ENCODE peak calls at places on chromosome 1, in four cellular contexts. S, M, K and Z are unnamed samples.

GRCh38 chr1:151165281-151165737 is 393 bp downstream of the LYSMD1 start:
- DNase-seq in S (no peak), M (no peak), K (peak), Z (peak)

GRCh38 chr1:233518344-233518743 is 95.6 kb upstream of the KCNK1 start:
- DNase-seq in S (peak), M (peak), K (no peak), Z (peak)

GRCh38 chr1:82052563-82052962 is 251.8 kb downstream of the ADGRL2 start:
- DNase-seq in S (no peak), M (no peak), K (no peak), Z (no peak)

GRCh38 chr1:193355179-193355578 is 168.8 kb upstream of the B3GALT2 start:
- DNase-seq in S (no peak), M (no peak), K (no peak), Z (peak)

GRCh38 chr1:21586926-21587601 is 77.8 kb downstream of the ALPL start:
- DNase-seq in S (no peak), M (no peak), K (peak), Z (peak)

GRCh38 chr1:83900530-83900929 is 98.4 kb downstream of the TTLL7 start:
- DNase-seq in S (no peak), M (no peak), K (no peak), Z (peak)

GRCh38 chr1:233081686-233082085 is 131.3 kb downstream of the NTPCR start:
- DNase-seq in S (no peak), M (no peak), K (peak), Z (no peak)

GRCh38 chr1:12556368-12556930 is 61.6 kb downstream of the DHRS3 start:
- DNase-seq in S (no peak), M (no peak), K (no peak), Z (no peak)

GRCh38 chr1:170518965-170519364 is 13.0 kb upstream of the GORAB start:
- DNase-seq in S (no peak), M (no peak), K (no peak), Z (no peak)

GRCh38 chr1:180171691-180172090 is 17.0 kb downstream of the QSOX1 start:
- DNase-seq in S (no peak), M (no peak), K (no peak), Z (no peak)

GRCh38 chr1:78665809-78666208 is 16.2 kb downstream of the IFI44 start:
- DNase-seq in S (no peak), M (no peak), K (no peak), Z (no peak)

GRCh38 chr1:222754386-222755139 is 17.6 kb downstream of the FAM177B start:
- DNase-seq in S (no peak), M (no peak), K (peak), Z (peak)

GRCh38 chr1:36346741-36347370 is 23.4 kb upstream of the EVA1B start:
- DNase-seq in S (no peak), M (no peak), K (no peak), Z (no peak)

GRCh38 chr1:99662581-99663208 is 16.8 kb downstream of the PALMD start:
- DNase-seq in S (no peak), M (no peak), K (peak), Z (peak)

GRCh38 chr1:205272541-205272940 is 44.8 kb downstream of the TMCC2 start:
- DNase-seq in S (no peak), M (no peak), K (no peak), Z (no peak)

GRCh38 chr1:178609015-178609414 is 96.1 kb downstream of the TEX35 start:
- DNase-seq in S (no peak), M (peak), K (no peak), Z (peak)

GRCh38 chr1:206797534-206798383 is 25.5 kb upstream of the IL10 start:
- DNase-seq in S (peak), M (peak), K (no peak), Z (no peak)

GRCh38 chr1:20290624-20291597 is at the start of gene VWA5B1:
- DNase-seq in S (no peak), M (no peak), K (no peak), Z (no peak)

GRCh38 chr1:154736840-154737239 is 128.9 kb upstream of the ADAR start:
- DNase-seq in S (no peak), M (no peak), K (no peak), Z (peak)

GRCh38 chr1:74195339-74195738 is 2.6 kb downstream of the LRRIQ3 start:
- DNase-seq in S (no peak), M (no peak), K (no peak), Z (no peak)

GRCh38 chr1:32538887-32539583 is at the start of gene ZBTB8A:
- DNase-seq in S (peak), M (peak), K (peak), Z (peak)

GRCh38 chr1:33050221-33051076 is 13.8 kb upstream of the AK2 start:
- DNase-seq in S (no peak), M (no peak), K (no peak), Z (peak)

GRCh38 chr1:33256701-33257387 is 552 bp downstream of the ZNF362 start:
- DNase-seq in S (peak), M (peak), K (no peak), Z (peak)

GRCh38 chr1:223326776-223327175 is 37.2 kb downstream of the SUSD4 start:
- DNase-seq in S (no peak), M (no peak), K (no peak), Z (no peak)

GRCh38 chr1:20291621-20292020 is 946 bp downstream of the VWA5B1 start:
- DNase-seq in S (no peak), M (no peak), K (no peak), Z (no peak)

GRCh38 chr1:76054357-76054756 is 20.2 kb upstream of the ST6GALNAC3 start:
- DNase-seq in S (no peak), M (no peak), K (no peak), Z (no peak)

GRCh38 chr1:90761156-90761555 is 44.1 kb upstream of the BARHL2 start:
- DNase-seq in S (no peak), M (no peak), K (no peak), Z (no peak)

GRCh38 chr1:222233441-222234180 is 314.3 kb downstream of the HHIPL2 start:
- DNase-seq in S (no peak), M (no peak), K (no peak), Z (no peak)

GRCh38 chr1:157227700-157228099 is 89.5 kb upstream of the ETV3 start:
- DNase-seq in S (no peak), M (no peak), K (no peak), Z (no peak)

GRCh38 chr1:221394011-221394544 is 347.8 kb downstream of the DUSP10 start:
- DNase-seq in S (no peak), M (no peak), K (no peak), Z (peak)

GRCh38 chr1:91124989-91125417 is 103.2 kb upstream of the ZNF644 start:
- DNase-seq in S (no peak), M (no peak), K (no peak), Z (no peak)

GRCh38 chr1:14129009-14129408 is 429.0 kb downstream of the PRDM2 start:
- DNase-seq in S (no peak), M (peak), K (no peak), Z (no peak)

GRCh38 chr1:167564592-167564991 is 11.0 kb upstream of the CREG1 start:
- DNase-seq in S (peak), M (no peak), K (no peak), Z (no peak)
- H3K27ac ChIP-seq in S (no peak), M (peak), K (no peak), Z (no peak)

DNA sequence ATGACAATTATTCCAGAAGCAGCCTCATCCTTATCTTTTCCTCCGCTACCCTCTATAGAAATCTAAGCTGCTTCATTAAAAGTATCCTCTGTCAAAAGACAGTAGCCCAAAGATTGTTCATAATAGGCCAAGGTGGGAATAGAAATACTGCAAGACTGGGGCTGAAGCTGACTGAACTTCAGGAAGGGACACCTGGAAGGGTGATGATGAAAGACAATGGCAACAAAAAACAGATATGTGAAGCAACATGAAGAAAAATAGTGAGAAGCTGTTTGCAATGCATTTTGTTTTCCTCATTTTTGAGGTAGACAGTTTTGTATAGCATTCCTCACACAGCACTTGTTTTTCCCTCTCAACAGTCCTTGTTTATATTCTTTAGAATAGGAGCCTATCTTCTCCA is 16.9 kb downstream of the DCAF8 start:
- DNase-seq in S (no peak), M (no peak), K (no peak), Z (no peak)
- H3K27ac ChIP-seq in S (no peak), M (no peak), K (peak), Z (no peak)

GRCh38 chr1:48017716-48018115 is 20.5 kb upstream of the TRABD2B start:
- DNase-seq in S (no peak), M (no peak), K (no peak), Z (no peak)
- H3K27ac ChIP-seq in S (no peak), M (no peak), K (no peak), Z (peak)

GRCh38 chr1:111190931-111191451 is 9.5 kb downstream of the DENND2D start:
- DNase-seq in S (no peak), M (no peak), K (no peak), Z (no peak)

GRCh38 chr1:111193712-111194480 is 6.5 kb downstream of the DENND2D start:
- DNase-seq in S (no peak), M (no peak), K (no peak), Z (no peak)

GRCh38 chr1:111191496-111191895 is 8.9 kb downstream of the DENND2D start:
- DNase-seq in S (no peak), M (no peak), K (no peak), Z (no peak)

GRCh38 chr1:111192643-111193519 is 7.6 kb downstream of the DENND2D start:
- DNase-seq in S (no peak), M (no peak), K (no peak), Z (no peak)

DNA sequence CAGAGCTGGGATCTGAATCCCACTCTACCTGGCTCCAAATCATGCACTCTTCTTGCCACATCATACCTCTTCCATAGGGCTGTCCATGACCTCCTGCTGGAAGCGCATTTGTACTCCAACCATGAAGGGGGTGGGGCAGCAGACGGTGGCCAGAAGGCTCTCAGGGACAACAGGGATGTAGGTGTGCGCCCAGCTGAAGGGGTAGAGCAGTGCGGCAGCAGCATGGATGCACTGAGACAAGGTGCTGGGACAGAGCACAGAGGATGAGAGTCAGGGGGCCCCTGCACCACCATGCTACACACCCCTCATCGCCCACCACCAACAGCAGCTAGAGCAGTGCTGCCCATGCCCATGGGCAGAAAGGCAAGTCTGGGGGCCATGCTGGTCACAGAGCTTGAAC is 8.4 kb downstream of the DENND2D start:
- DNase-seq in S (no peak), M (no peak), K (no peak), Z (no peak)
- H3K27ac ChIP-seq in S (no peak), M (no peak), K (no peak), Z (no peak)

GRCh38 chr1:230868736-230869385 is 540 bp upstream of the C1orf198 start:
- DNase-seq in S (peak), M (peak), K (peak), Z (no peak)

GRCh38 chr1:230867119-230867902 is 1.0 kb downstream of the C1orf198 start:
- DNase-seq in S (peak), M (no peak), K (no peak), Z (no peak)

GRCh38 chr1:230870916-230871315 is 2.6 kb upstream of the C1orf198 start:
- DNase-seq in S (no peak), M (no peak), K (no peak), Z (no peak)

GRCh38 chr1:230867903-230868735 is at the start of gene C1orf198:
- DNase-seq in S (peak), M (peak), K (peak), Z (peak)

DNA sequence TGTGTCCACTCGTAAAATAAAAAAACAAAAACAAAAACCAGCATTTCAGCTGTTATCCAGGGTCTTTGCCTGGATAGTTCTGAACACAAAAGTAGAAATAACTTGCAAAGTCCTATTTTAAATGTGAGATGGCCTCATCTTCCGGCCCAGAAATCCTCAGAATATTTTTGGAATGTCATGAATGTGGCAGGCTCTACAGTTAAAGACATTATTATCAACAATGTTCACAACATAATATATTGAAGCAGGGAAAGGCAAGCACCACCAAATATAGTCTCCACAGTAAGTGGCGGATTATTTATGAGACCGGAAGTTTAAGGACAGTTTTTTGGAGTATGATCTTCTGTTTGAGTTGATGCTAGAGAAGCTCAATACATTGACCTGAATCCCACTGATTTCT is 1.2 kb upstream of the C1orf198 start:
- DNase-seq in S (no peak), M (no peak), K (no peak), Z (no peak)
- H3K27ac ChIP-seq in S (no peak), M (no peak), K (peak), Z (no peak)

GRCh38 chr1:28457678-28458077 is 48.2 kb upstream of the RCC1 start:
- DNase-seq in S (no peak), M (no peak), K (no peak), Z (no peak)

GRCh38 chr1:28456078-28456477 is 49.8 kb upstream of the RCC1 start:
- DNase-seq in S (peak), M (peak), K (no peak), Z (no peak)

DNA sequence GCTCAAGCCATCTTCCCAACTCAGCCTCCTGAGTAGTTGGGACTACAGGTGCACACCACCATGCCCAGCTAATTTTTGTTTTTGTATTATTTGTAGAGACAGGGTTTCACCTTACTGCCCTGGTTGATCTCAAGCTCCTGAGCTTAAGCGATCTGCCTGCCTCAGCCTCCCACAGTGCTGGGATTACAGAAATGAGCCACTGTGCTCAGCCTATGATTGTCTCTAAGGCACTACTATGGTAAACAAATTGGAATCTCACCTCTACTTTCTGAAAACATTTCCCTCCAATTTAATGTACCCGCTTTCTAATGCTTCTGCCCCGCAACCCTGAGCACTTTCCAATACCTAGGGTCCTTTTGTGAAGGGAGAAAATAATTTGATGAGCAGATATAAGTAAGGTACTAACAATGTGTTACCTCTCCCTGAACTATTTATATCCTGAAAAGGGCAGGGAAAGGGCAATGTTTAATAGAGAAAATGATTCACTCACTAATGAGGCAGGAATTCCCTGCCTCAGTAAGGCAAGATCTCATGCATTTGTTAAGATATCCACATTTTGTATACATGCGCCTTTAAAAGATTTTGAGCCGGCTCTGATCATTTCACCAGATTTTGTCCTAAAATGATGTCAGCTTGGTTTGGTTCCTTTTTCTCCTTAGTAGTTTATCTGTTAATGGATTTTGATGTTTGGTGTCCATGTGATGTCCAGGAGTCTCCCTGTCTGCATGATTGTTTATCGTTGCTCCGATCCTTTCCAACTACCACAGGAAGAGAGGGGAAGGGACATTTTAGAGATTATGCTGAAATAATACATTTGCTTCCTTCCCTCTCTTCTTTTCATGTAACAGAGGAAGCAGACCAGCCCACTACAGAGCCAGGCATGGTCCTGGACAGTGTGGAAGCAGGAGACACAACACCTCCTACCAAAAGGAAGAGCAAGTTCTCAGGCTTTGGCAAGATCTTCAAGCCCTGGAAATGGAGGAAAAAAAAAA is 47.3 kb upstream of the RCC1 start:
- DNase-seq in S (no peak), M (no peak), K (no peak), Z (no peak)
- H3K27ac ChIP-seq in S (no peak), M (no peak), K (no peak), Z (no peak)

DNA sequence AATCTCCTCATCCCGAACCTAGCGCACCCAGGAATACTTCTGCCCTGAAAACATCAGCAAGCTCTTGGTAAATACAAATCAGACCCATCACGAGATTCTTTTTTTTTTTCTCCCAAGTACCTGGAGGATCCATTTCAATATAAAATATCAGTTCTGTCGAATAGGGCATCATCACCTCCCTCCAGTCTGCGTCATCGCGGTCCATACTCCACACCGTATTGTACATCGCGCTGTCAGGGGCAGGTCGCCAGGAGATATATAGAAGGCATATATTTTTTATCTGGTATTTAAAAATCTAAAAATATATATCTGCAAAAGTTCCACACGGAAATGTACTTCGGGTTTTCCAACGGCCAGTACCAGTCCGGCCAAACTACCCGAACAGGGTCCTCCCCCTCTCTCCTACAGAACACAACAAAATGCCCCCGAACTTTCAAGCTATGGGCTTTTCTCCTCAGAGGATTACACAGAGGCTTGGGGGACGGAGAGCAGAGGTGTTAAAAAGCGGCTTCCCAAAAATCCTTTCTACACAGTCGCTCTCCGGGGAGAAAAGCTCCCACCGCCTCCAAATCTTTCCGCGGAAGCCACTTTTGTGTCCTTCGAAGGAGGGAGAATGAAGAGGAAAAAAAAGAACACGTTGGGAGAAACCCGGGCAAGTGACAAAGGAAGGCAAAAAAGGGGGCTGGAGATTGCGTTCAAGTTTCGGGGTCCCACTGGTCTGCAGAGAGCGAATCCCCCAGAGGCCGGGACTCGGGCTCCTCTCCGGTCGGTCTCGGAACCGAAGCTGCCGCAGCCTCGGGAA is 501 bp downstream of the PIK3R3 start:
- DNase-seq in S (peak), M (peak), K (no peak), Z (peak)
- H3K27ac ChIP-seq in S (peak), M (peak), K (peak), Z (peak)

DNA sequence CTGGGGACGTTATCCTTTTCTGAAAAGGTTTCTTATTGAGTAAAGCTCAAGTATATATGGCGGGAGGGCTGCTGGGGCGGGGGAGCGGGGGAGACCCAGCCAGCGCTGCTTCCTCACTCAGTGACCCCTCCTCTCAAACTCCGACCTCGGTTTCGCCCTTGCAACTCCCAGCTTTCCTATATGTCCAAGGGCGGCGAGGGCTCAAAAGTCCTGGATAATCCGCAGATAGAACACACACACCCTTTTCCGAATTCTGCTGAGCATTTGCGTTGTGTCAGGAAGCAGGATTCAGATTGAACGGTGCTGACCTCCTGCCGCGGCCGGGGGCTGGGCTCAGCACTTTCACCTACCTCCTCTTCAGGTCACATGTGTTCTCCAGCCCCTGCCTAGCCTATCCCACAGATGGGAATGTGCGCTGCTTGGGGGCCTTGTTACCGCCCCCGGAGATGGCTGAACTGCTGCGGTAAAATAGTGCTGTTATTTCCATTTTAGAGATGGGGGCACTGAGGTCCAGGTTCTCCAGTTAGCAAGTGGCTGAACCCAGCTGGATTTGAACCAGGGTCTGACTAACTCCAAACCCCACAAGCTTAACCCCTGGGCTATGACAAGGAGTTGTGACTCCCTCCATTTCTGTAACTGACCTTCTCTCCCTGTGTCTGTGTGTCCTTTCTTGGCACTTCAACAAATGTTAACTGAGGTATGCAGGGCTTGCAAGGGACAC is 795 bp upstream of the AHDC1 start:
- DNase-seq in S (no peak), M (no peak), K (no peak), Z (no peak)
- H3K27ac ChIP-seq in S (no peak), M (no peak), K (no peak), Z (peak)